ENCODE peak calls at places on chromosomes 4 and X, in four cellular contexts. One of them, this sample, is unnamed.

GRCh38 chr4:181137351-181137750 is 1105.9 kb upstream of the TENM3 start:
- DNase-seq in left cardiac atrium: no peak
- DNase-seq in nucleus accumbens: no peak
- DNase-seq in lung microvascular endothelial cell: no peak
- DNase-seq in this sample: no peak

GRCh38 chrX:119753639-119754257 is 4.6 kb upstream of the SOWAHD start:
- DNase-seq in left cardiac atrium: no peak
- DNase-seq in nucleus accumbens: no peak
- DNase-seq in lung microvascular endothelial cell: peak
- DNase-seq in this sample: no peak

GRCh38 chr4:57064811-57065711 is 45.1 kb downstream of the IGFBP7 start:
- DNase-seq in left cardiac atrium: peak
- DNase-seq in nucleus accumbens: no peak
- DNase-seq in lung microvascular endothelial cell: peak
- DNase-seq in this sample: peak

GRCh38 chr4:181701911-181702310 is 541.3 kb upstream of the TENM3 start:
- DNase-seq in left cardiac atrium: no peak
- DNase-seq in nucleus accumbens: no peak
- DNase-seq in lung microvascular endothelial cell: no peak
- DNase-seq in this sample: no peak

GRCh38 chr4:53804719-53805118 is 213.4 kb upstream of the LNX1 start:
- DNase-seq in left cardiac atrium: no peak
- DNase-seq in nucleus accumbens: no peak
- DNase-seq in lung microvascular endothelial cell: peak
- DNase-seq in this sample: no peak

GRCh38 chr4:114400531-114400930 is 198.1 kb upstream of the UGT8 start:
- DNase-seq in left cardiac atrium: no peak
- DNase-seq in nucleus accumbens: no peak
- DNase-seq in lung microvascular endothelial cell: no peak
- DNase-seq in this sample: no peak

GRCh38 chr4:2942532-2943363 is 20.5 kb downstream of the NOP14 start:
- DNase-seq in left cardiac atrium: no peak
- DNase-seq in nucleus accumbens: no peak
- DNase-seq in lung microvascular endothelial cell: no peak
- DNase-seq in this sample: no peak

GRCh38 chr4:154503598-154503997 is 12.0 kb upstream of the DCHS2 start:
- DNase-seq in left cardiac atrium: no peak
- DNase-seq in nucleus accumbens: no peak
- DNase-seq in lung microvascular endothelial cell: peak
- DNase-seq in this sample: no peak

GRCh38 chr4:52914051-52914605 is 52.0 kb downstream of the RASL11B start:
- DNase-seq in left cardiac atrium: no peak
- DNase-seq in nucleus accumbens: no peak
- DNase-seq in lung microvascular endothelial cell: peak
- DNase-seq in this sample: no peak

GRCh38 chr4:158856852-158857251 is 88.0 kb downstream of the FNIP2 start:
- DNase-seq in left cardiac atrium: no peak
- DNase-seq in nucleus accumbens: no peak
- DNase-seq in lung microvascular endothelial cell: peak
- DNase-seq in this sample: no peak

GRCh38 chrX:43882294-43882681 is at the start of gene MAOB:
- DNase-seq in left cardiac atrium: peak
- DNase-seq in nucleus accumbens: peak
- DNase-seq in lung microvascular endothelial cell: no peak
- DNase-seq in this sample: peak

GRCh38 chr4:73762409-73762808 is 22.0 kb downstream of the CXCL8 start:
- DNase-seq in left cardiac atrium: no peak
- DNase-seq in nucleus accumbens: no peak
- DNase-seq in lung microvascular endothelial cell: no peak
- DNase-seq in this sample: no peak

GRCh38 chr4:42152507-42153504 is at the start of gene BEND4:
- DNase-seq in left cardiac atrium: no peak
- DNase-seq in nucleus accumbens: no peak
- DNase-seq in lung microvascular endothelial cell: no peak
- DNase-seq in this sample: no peak

GRCh38 chr4:7558436-7558835 is 123.7 kb upstream of the PSAPL1 start:
- DNase-seq in left cardiac atrium: no peak
- DNase-seq in nucleus accumbens: no peak
- DNase-seq in lung microvascular endothelial cell: no peak
- DNase-seq in this sample: no peak

GRCh38 chrX:40581333-40581910 is 652 bp downstream of the ATP6AP2 start:
- DNase-seq in left cardiac atrium: no peak
- DNase-seq in nucleus accumbens: no peak
- DNase-seq in lung microvascular endothelial cell: peak
- DNase-seq in this sample: no peak

GRCh38 chrX:70264784-70265183 is 3.4 kb upstream of the ARR3 start:
- DNase-seq in left cardiac atrium: no peak
- DNase-seq in nucleus accumbens: no peak
- DNase-seq in lung microvascular endothelial cell: no peak
- DNase-seq in this sample: no peak

GRCh38 chrX:68839771-68840170 is 10.9 kb downstream of the EFNB1 start:
- DNase-seq in left cardiac atrium: no peak
- DNase-seq in nucleus accumbens: no peak
- DNase-seq in lung microvascular endothelial cell: no peak
- DNase-seq in this sample: no peak

GRCh38 chr4:76589402-76589801 is 154.4 kb downstream of the SHROOM3 start:
- DNase-seq in left cardiac atrium: no peak
- DNase-seq in nucleus accumbens: no peak
- DNase-seq in lung microvascular endothelial cell: no peak
- DNase-seq in this sample: no peak

GRCh38 chr4:28788929-28789490 is 1928.4 kb downstream of the STIM2 start:
- DNase-seq in left cardiac atrium: no peak
- DNase-seq in nucleus accumbens: no peak
- DNase-seq in lung microvascular endothelial cell: no peak
- DNase-seq in this sample: no peak

GRCh38 chr4:97867557-97868091 is 275.7 kb downstream of the STPG2 start:
- DNase-seq in left cardiac atrium: no peak
- DNase-seq in nucleus accumbens: no peak
- DNase-seq in lung microvascular endothelial cell: no peak
- DNase-seq in this sample: no peak

GRCh38 chr4:15400911-15401671 is 26.7 kb upstream of the C1QTNF7 start:
- DNase-seq in left cardiac atrium: peak
- DNase-seq in nucleus accumbens: no peak
- DNase-seq in lung microvascular endothelial cell: peak
- DNase-seq in this sample: peak

GRCh38 chr4:3030551-3031356 is 43.6 kb downstream of the HTT-AS start:
- DNase-seq in left cardiac atrium: no peak
- DNase-seq in nucleus accumbens: no peak
- DNase-seq in lung microvascular endothelial cell: no peak
- DNase-seq in this sample: no peak

GRCh38 chr4:101244349-101244748 is 103.0 kb downstream of the PPP3CA start:
- DNase-seq in left cardiac atrium: no peak
- DNase-seq in nucleus accumbens: no peak
- DNase-seq in lung microvascular endothelial cell: no peak
- DNase-seq in this sample: no peak

GRCh38 chr4:90727938-90728337 is 600.7 kb downstream of the CCSER1 start:
- DNase-seq in left cardiac atrium: no peak
- DNase-seq in nucleus accumbens: no peak
- DNase-seq in lung microvascular endothelial cell: no peak
- DNase-seq in this sample: no peak

GRCh38 chr4:148295642-148296041 is 146.6 kb downstream of the NR3C2 start:
- DNase-seq in left cardiac atrium: no peak
- DNase-seq in nucleus accumbens: no peak
- DNase-seq in lung microvascular endothelial cell: no peak
- DNase-seq in this sample: no peak

GRCh38 chr4:183011213-183011907 is 87.7 kb upstream of the WWC2 start:
- DNase-seq in left cardiac atrium: no peak
- DNase-seq in nucleus accumbens: no peak
- DNase-seq in lung microvascular endothelial cell: no peak
- DNase-seq in this sample: no peak

GRCh38 chr4:18081708-18082107 is 60.2 kb upstream of the LCORL start:
- DNase-seq in left cardiac atrium: no peak
- DNase-seq in nucleus accumbens: no peak
- DNase-seq in lung microvascular endothelial cell: no peak
- DNase-seq in this sample: no peak

GRCh38 chrX:78027798-78028197 is 58.4 kb upstream of the PGAM4 start:
- DNase-seq in left cardiac atrium: no peak
- DNase-seq in nucleus accumbens: no peak
- DNase-seq in lung microvascular endothelial cell: no peak
- DNase-seq in this sample: no peak

GRCh38 chr4:59553739-59554126 is 1646.4 kb upstream of the ADGRL3 start:
- DNase-seq in left cardiac atrium: no peak
- DNase-seq in nucleus accumbens: no peak
- DNase-seq in lung microvascular endothelial cell: no peak
- DNase-seq in this sample: no peak

GRCh38 chr4:145406970-145407369 is 74.7 kb upstream of the SMAD1 start:
- DNase-seq in left cardiac atrium: no peak
- DNase-seq in nucleus accumbens: no peak
- DNase-seq in lung microvascular endothelial cell: no peak
- DNase-seq in this sample: no peak

GRCh38 chr4:147481577-147482109 is 746 bp downstream of the EDNRA start:
- DNase-seq in left cardiac atrium: no peak
- DNase-seq in nucleus accumbens: no peak
- DNase-seq in lung microvascular endothelial cell: peak
- DNase-seq in this sample: no peak